ENCODE peak calls at places on chromosome 3, in nine cellular contexts. M is CD8-positive, alpha-beta T cell; H is testis; Q is CD8-positive, alpha-beta memory T cell; P is choroid plexus epithelial cell; O is neuronal stem cell; I is cardiac fibroblast; W is heart left ventricle; B is ovary. J is an unnamed sample.
A peak's percentile ranks its signal among the peaks of the same experiment; 100 is the strongest.

GRCh38 chr3:64987731-64988130 is 299.9 kb upstream of the ADAMTS9 start:
- DNase-seq in W (no peak), H (no peak), O (no peak), I (no peak), P (no peak), B (no peak), Q (no peak), M (no peak), J (no peak)

GRCh38 chr3:67655364-67656121 is 1.1 kb upstream of the SUCLG2 start:
- DNase-seq in I (no peak), B (peak; percentile 20), W (peak; percentile 64), M (peak; percentile 85), Q (peak; percentile 59), H (peak; percentile 78), O (no peak), P (no peak), J (peak; percentile 64)

GRCh38 chr3:197960694-197961581 is 921 bp downstream of the LMLN start:
- DNase-seq in Q (no peak), B (no peak), I (peak; percentile 23), M (no peak), O (no peak), P (peak; percentile 33), H (no peak), W (no peak), J (no peak)

GRCh38 chr3:3200632-3201212 is 21.2 kb upstream of the CRBN start:
- DNase-seq in I (peak; percentile 82), Q (no peak), B (peak; percentile 40), H (peak; percentile 77), P (peak; percentile 87), O (peak; percentile 58), M (peak; percentile 52), W (no peak), J (no peak)

GRCh38 chr3:100978036-100978659 is 15.1 kb downstream of the ABI3BP start:
- DNase-seq in P (no peak), Q (no peak), H (no peak), I (no peak), M (no peak), O (no peak), B (no peak), W (no peak), J (no peak)

GRCh38 chr3:167740961-167741587 is 5.6 kb downstream of the SERPINI1 start:
- DNase-seq in H (peak; percentile 55), O (no peak), Q (no peak), P (peak; percentile 78), M (peak; percentile 50), B (no peak), I (peak; percentile 59), W (no peak), J (no peak)

GRCh38 chr3:82088749-82089148 is 327.3 kb upstream of the GBE1 start:
- DNase-seq in B (no peak), M (no peak), P (no peak), W (no peak), O (no peak), I (no peak), H (no peak), Q (no peak), J (no peak)

GRCh38 chr3:16883057-16883725 is 1.6 kb upstream of the PLCL2 start:
- DNase-seq in H (no peak), I (no peak), Q (no peak), O (no peak), W (peak; percentile 51), B (no peak), P (peak; percentile 93), M (no peak), J (no peak)

GRCh38 chr3:128867200-128868125 is 12.0 kb upstream of the ACAD9 start:
- DNase-seq in P (no peak), O (no peak), Q (no peak), M (no peak), W (no peak), I (no peak), B (no peak), H (no peak), J (no peak)

GRCh38 chr3:188220988-188221818 is 67.2 kb downstream of the LPP start:
- DNase-seq in M (no peak), P (peak; percentile 73), B (peak; percentile 51), Q (no peak), W (no peak), O (no peak), I (peak; percentile 45), H (peak; percentile 74), J (no peak)

GRCh38 chr3:170296703-170297102 is 60.8 kb upstream of the SKIL start:
- DNase-seq in B (no peak), M (no peak), O (no peak), P (no peak), H (no peak), Q (no peak), I (no peak), W (no peak), J (no peak)

GRCh38 chr3:37041546-37042195 is 48.4 kb downstream of the MLH1 start:
- DNase-seq in P (peak; percentile 40), Q (no peak), O (no peak), H (no peak), M (no peak), I (no peak), B (no peak), W (no peak), J (no peak)

GRCh38 chr3:108133858-108134554 is 43.2 kb upstream of the CD47 start:
- DNase-seq in B (no peak), I (no peak), M (no peak), Q (no peak), O (no peak), W (no peak), P (no peak), H (no peak), J (no peak)

GRCh38 chr3:171415070-171415469 is 45.1 kb downstream of the TNIK start:
- DNase-seq in H (no peak), Q (no peak), P (peak; percentile 85), O (no peak), W (no peak), B (no peak), M (no peak), I (peak; percentile 51), J (no peak)

GRCh38 chr3:157159037-157159761 is 748 bp downstream of the CCNL1 start:
- DNase-seq in O (peak; percentile 49), H (peak; percentile 65), B (peak; percentile 63), Q (peak; percentile 73), M (peak; percentile 84), W (peak; percentile 82), I (peak; percentile 62), P (peak; percentile 45), J (peak; percentile 91)

GRCh38 chr3:194397757-194398312 is 1.2 kb downstream of the GP5 start:
- DNase-seq in W (no peak), B (no peak), P (peak; percentile 11), I (no peak), H (no peak), M (peak; percentile 75), Q (no peak), O (no peak), J (no peak)
- H3K4me3 ChIP-seq in W (peak overlapping the region; percentile 28), B (no peak overlapping the region), P (peak overlapping the region; percentile 40), I (peak overlapping the region; percentile 21), H (no peak overlapping the region), M (peak overlapping the region; percentile 60), Q (peak overlapping the region; percentile 86), O (peak overlapping the region; percentile 57), J (peak overlapping the region; percentile 15)

GRCh38 chr3:20052851-20053250 is 12.6 kb downstream of the KAT2B start:
- DNase-seq in P (no peak), H (no peak), Q (no peak), W (no peak), B (no peak), O (no peak), M (no peak), I (no peak), J (no peak)

GRCh38 chr3:20056727-20057611 is 16.7 kb downstream of the KAT2B start:
- DNase-seq in M (no peak), B (peak; percentile 33), I (peak; percentile 88), O (no peak), H (no peak), P (peak; percentile 89), Q (no peak), W (no peak), J (no peak)

GRCh38 chr3:20057612-20058180 is 17.4 kb downstream of the KAT2B start:
- DNase-seq in I (peak; percentile 78), O (no peak), P (peak; percentile 56), W (no peak), B (peak; percentile 46), Q (no peak), H (no peak), M (no peak), J (no peak)

GRCh38 chr3:20054549-20054987 is 14.3 kb downstream of the KAT2B start:
- DNase-seq in H (peak; percentile 32), O (no peak), W (no peak), B (peak; percentile 31), M (peak; percentile 66), I (peak; percentile 78), P (peak; percentile 74), Q (peak; percentile 47), J (peak; percentile 71)

DNA sequence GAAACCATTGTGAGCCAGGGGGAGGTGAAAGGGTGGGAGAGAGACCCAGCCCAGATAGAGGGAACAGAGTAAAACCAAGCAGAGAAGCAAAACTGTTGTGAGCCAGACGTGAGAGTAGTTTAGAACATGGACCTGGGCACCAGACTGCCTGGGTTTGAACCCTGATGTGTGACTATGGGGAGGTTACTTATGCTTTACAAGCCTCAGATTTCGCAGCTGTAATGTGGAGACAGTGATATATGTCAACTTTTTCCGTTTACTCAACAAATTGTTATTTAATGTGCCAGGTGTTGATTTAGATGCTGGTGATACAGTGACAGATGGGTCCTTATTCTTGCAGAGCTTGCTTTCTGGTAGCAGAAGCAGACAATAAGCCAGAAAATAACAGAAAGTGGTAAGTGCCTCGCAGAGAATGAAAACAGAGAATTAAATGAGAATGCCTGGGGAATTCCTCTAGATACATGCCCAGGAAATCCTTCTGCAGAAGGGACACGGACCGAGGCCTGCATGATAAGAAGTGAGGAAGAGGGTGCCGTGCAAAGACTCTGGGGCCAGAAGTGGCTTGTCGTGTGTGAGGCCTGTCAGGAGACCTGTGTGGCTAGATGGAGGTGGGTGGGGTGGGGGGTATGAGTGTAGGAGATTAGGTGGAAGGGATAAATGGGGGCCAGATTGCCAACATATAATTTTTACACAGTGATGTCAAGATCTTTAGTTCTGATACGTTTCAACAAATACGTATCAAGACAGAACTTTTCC is 15.0 kb downstream of the KAT2B start:
- DNase-seq in O (no peak), Q (no peak), M (no peak), B (no peak), H (no peak), P (no peak), W (no peak), I (no peak), J (no peak)
- H3K4me3 ChIP-seq in O (no peak overlapping the region), Q (no peak overlapping the region), M (no peak overlapping the region), B (no peak overlapping the region), H (no peak overlapping the region), P (no peak overlapping the region), W (no peak overlapping the region), I (no peak overlapping the region), J (no peak overlapping the region)

GRCh38 chr3:193030276-193030675 is 112.6 kb upstream of the MB21D2 start:
- DNase-seq in P (peak; percentile 67), I (peak; percentile 40), B (no peak), W (no peak), M (no peak), H (no peak), Q (no peak), O (no peak), J (no peak)
- H3K4me3 ChIP-seq in P (no peak overlapping the region), I (no peak overlapping the region), B (no peak overlapping the region), W (no peak overlapping the region), M (no peak overlapping the region), H (no peak overlapping the region), Q (no peak overlapping the region), O (no peak overlapping the region), J (no peak overlapping the region)

DNA sequence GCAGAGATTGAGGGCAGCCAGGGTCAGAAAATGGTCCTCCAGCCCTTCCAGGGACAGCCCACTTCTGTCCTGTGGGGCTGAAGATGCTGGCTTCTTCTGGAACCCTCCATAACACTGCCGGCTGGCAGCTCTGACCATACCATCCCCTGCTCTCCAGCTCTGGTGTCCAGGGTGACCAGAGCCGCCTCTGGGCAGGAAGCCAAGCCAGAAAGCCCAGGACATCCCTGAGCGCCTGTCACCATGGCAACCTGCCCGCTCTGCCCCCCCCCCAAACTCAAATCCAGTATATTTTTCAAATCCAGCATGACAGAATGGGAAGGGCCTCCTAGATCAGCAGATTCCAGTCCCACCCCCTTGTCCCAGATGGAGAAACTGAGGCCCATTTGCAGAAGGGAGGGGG is 420 bp upstream of the TMIE start:
- DNase-seq in Q (no peak), I (no peak), W (peak; percentile 70), O (no peak), M (no peak), P (no peak), H (no peak), B (peak; percentile 49), J (peak; percentile 91)
- H3K4me3 ChIP-seq in Q (no peak overlapping the region), I (no peak overlapping the region), W (peak overlapping the region; percentile 32), O (no peak overlapping the region), M (no peak overlapping the region), P (no peak overlapping the region), H (peak overlapping the region; percentile 21), B (no peak overlapping the region), J (no peak overlapping the region)